ENCODE peak calls at places on chromosomes 12 and 14, in nine cellular contexts. C is fibroblast of pulmonary artery, J is GM12865, Q is prostate gland, L is mucosa of descending colon, Y is AG10803, T is adrenal gland, U is astrocyte of the spinal cord, F is pancreas. A is an unnamed sample.

GRCh38 chr14:64659366-64659765 is 44.9 kb upstream of the PLEKHG3 start:
- DNase-seq in C (no peak), J (no peak), Q (no peak), L (no peak), Y (peak), T (no peak), U (no peak), F (no peak), A (no peak)

GRCh38 chr12:6966351-6966750 is 4.1 kb downstream of the PHB2 start:
- DNase-seq in C (no peak), J (peak), Q (no peak), L (no peak), Y (no peak), T (no peak), U (no peak), F (no peak), A (no peak)

GRCh38 chr12:49400304-49400703 is 33.0 kb downstream of the SPATS2 start:
- DNase-seq in C (no peak), J (no peak), Q (no peak), L (no peak), Y (no peak), T (no peak), U (no peak), F (no peak), A (no peak)

GRCh38 chr12:14948672-14949071 is 10.3 kb upstream of the ERP27 start:
- DNase-seq in C (peak), J (peak), Q (no peak), L (no peak), Y (peak), T (peak), U (peak), F (peak), A (peak)

GRCh38 chr14:73887704-73888459 is 1.2 kb downstream of the ZNF410 start:
- DNase-seq in C (no peak), J (no peak), Q (no peak), L (no peak), Y (no peak), T (no peak), U (no peak), F (no peak), A (no peak)

GRCh38 chr14:20802341-20803084 is at the start of gene RNASE1:
- DNase-seq in C (peak), J (no peak), Q (no peak), L (no peak), Y (no peak), T (peak), U (no peak), F (peak), A (no peak)

GRCh38 chr12:116773276-116773731 is 35.2 kb downstream of the RNFT2 start:
- DNase-seq in C (no peak), J (no peak), Q (peak), L (no peak), Y (peak), T (no peak), U (no peak), F (no peak), A (peak)

GRCh38 chr12:132601171-132601883 is 9.1 kb downstream of the LRCOL1 start:
- DNase-seq in C (no peak), J (no peak), Q (no peak), L (peak), Y (no peak), T (no peak), U (no peak), F (no peak), A (no peak)

GRCh38 chr12:122111070-122111750 is 32.7 kb downstream of the MLXIP start:
- DNase-seq in C (no peak), J (no peak), Q (peak), L (no peak), Y (no peak), T (no peak), U (no peak), F (no peak), A (no peak)

GRCh38 chr12:57628280-57629191 is 4.5 kb downstream of the B4GALNT1 start:
- DNase-seq in C (no peak), J (no peak), Q (no peak), L (no peak), Y (no peak), T (no peak), U (no peak), F (no peak), A (no peak)

GRCh38 chr14:36852853-36853634 is 191.4 kb downstream of the PAX9 start:
- DNase-seq in C (peak), J (no peak), Q (no peak), L (peak), Y (peak), T (peak), U (no peak), F (no peak), A (peak)

GRCh38 chr12:117189725-117190209 is 503 bp downstream of the FBXO21 start:
- DNase-seq in C (peak), J (peak), Q (no peak), L (peak), Y (peak), T (peak), U (peak), F (peak), A (no peak)

GRCh38 chr14:30872602-30873001 is 1.8 kb upstream of the COCH start:
- DNase-seq in C (no peak), J (no peak), Q (no peak), L (no peak), Y (no peak), T (no peak), U (no peak), F (no peak), A (no peak)

GRCh38 chr12:6818246-6819006 is 3.2 kb upstream of the GPR162 start:
- DNase-seq in C (no peak), J (no peak), Q (no peak), L (no peak), Y (no peak), T (no peak), U (no peak), F (no peak), A (no peak)

GRCh38 chr14:31258427-31259039 is 50.9 kb upstream of the HECTD1 start:
- DNase-seq in C (no peak), J (no peak), Q (no peak), L (no peak), Y (no peak), T (no peak), U (no peak), F (no peak), A (no peak)

GRCh38 chr14:100728962-100729361 is 2.3 kb downstream of the DLK1 start:
- DNase-seq in C (no peak), J (no peak), Q (no peak), L (no peak), Y (no peak), T (no peak), U (no peak), F (no peak), A (no peak)

GRCh38 chr12:57621497-57622292 is 10.5 kb downstream of the ARHGEF25 start:
- DNase-seq in C (no peak), J (peak), Q (peak), L (no peak), Y (peak), T (peak), U (no peak), F (peak), A (no peak)

GRCh38 chr14:91094772-91095171 is 19.1 kb upstream of the DGLUCY start:
- DNase-seq in C (no peak), J (no peak), Q (no peak), L (no peak), Y (no peak), T (no peak), U (no peak), F (no peak), A (no peak)

GRCh38 chr14:101980251-101980650 is 15.9 kb downstream of the DYNC1H1 start:
- DNase-seq in C (no peak), J (no peak), Q (no peak), L (no peak), Y (no peak), T (no peak), U (no peak), F (no peak), A (no peak)

GRCh38 chr14:41859336-41859735 is 252.7 kb downstream of the LRFN5 start:
- DNase-seq in C (peak), J (no peak), Q (no peak), L (no peak), Y (no peak), T (no peak), U (no peak), F (no peak), A (no peak)

GRCh38 chr12:78703820-78704525 is 160.6 kb upstream of the SYT1 start:
- DNase-seq in C (peak), J (no peak), Q (no peak), L (no peak), Y (peak), T (no peak), U (peak), F (no peak), A (peak)

GRCh38 chr14:80872645-80873044 is 68.9 kb downstream of the CEP128 start:
- DNase-seq in C (no peak), J (no peak), Q (no peak), L (no peak), Y (no peak), T (no peak), U (no peak), F (no peak), A (no peak)

GRCh38 chr14:74472590-74472989 is 20.5 kb downstream of the NPC2 start:
- DNase-seq in C (no peak), J (no peak), Q (no peak), L (no peak), Y (no peak), T (no peak), U (no peak), F (no peak), A (no peak)

GRCh38 chr12:6277982-6278438 is 32.5 kb upstream of the PLEKHG6 start:
- DNase-seq in C (no peak), J (peak), Q (peak), L (peak), Y (no peak), T (peak), U (no peak), F (peak), A (no peak)

GRCh38 chr12:90888316-90888715 is 66.7 kb downstream of the CCER1 start:
- DNase-seq in C (peak), J (no peak), Q (no peak), L (no peak), Y (no peak), T (no peak), U (no peak), F (no peak), A (no peak)

GRCh38 chr12:2049604-2050540 is 2.9 kb upstream of the CACNA1C start:
- DNase-seq in C (no peak), J (no peak), Q (peak), L (no peak), Y (peak), T (no peak), U (no peak), F (no peak), A (no peak)

GRCh38 chr12:37733856-37734255 is 582.7 kb upstream of the ALG10B start:
- DNase-seq in C (no peak), J (no peak), Q (no peak), L (no peak), Y (no peak), T (no peak), U (no peak), F (no peak), A (no peak)

GRCh38 chr14:69493038-69493437 is 8.5 kb downstream of the PLEKHD1 start:
- DNase-seq in C (no peak), J (no peak), Q (no peak), L (no peak), Y (no peak), T (no peak), U (no peak), F (no peak), A (no peak)

GRCh38 chr14:69491226-69491625 is 6.7 kb downstream of the PLEKHD1 start:
- DNase-seq in C (no peak), J (no peak), Q (no peak), L (no peak), Y (no peak), T (no peak), U (no peak), F (no peak), A (no peak)

GRCh38 chr14:69489495-69489894 is 5.0 kb downstream of the PLEKHD1 start:
- DNase-seq in C (no peak), J (no peak), Q (no peak), L (no peak), Y (no peak), T (no peak), U (no peak), F (no peak), A (no peak)

GRCh38 chr14:69487771-69488170 is 3.2 kb downstream of the PLEKHD1 start:
- DNase-seq in C (no peak), J (no peak), Q (no peak), L (no peak), Y (no peak), T (no peak), U (no peak), F (no peak), A (no peak)

DNA sequence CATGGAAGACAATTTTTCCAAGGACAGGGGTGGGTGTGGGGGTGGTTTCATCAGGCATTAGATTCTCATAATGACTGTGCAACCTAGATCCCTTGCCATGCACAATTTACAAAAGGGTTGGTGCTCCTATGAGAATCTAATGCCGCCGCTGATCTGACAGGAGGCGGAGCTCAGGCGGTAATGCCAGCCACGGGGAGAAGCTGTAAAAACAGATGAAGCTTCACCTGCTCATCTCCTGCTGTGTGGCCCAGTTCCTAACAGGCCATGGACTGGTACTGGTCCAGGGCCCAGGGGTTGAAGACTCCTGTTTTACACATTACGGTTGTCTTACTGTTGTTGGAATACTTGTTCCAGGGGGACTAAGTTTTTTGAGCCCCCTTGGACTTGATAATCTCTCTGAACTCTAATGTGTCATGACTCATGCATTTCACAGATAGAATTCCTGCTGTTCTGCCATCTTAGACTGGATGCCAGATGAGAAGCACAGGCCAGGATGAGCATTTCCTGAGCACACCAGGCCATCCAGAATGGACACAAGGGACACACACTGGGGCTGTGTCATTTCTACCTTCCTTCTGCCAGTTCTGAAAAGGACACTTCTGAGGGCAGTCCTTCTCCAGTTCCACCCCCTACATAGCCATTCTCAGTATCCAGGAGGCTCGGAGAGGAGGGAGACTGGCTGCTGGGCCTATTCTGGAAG is 5.8 kb downstream of the PLEKHD1 start:
- DNase-seq in C (no peak), J (no peak), Q (no peak), L (no peak), Y (no peak), T (no peak), U (no peak), F (no peak), A (no peak)
- TF ChIP-seq CTCF in C (no peak), J (no peak), Q (no peak), L (no peak), Y (no peak), T (no peak), U (no peak), F (no peak), A (no peak)

DNA sequence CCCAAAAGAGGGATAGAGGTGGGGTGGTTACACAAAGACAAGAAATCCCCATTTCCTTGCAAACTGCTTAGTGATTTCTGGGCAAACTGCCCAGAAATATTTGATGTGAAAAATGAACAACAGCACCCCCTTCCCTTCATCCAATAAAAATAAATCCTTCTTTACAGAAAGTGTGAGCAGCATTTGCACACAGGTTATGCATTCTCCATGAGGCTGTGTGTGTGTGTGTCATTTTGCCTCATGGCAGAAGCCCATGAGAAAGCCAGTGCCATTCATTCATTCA is 17.2 kb upstream of the NRXN3 start:
- DNase-seq in C (peak), J (no peak), Q (no peak), L (no peak), Y (no peak), T (no peak), U (peak), F (no peak), A (no peak)
- TF ChIP-seq CTCF in C (no peak), J (no peak), Q (no peak), L (no peak), Y (no peak), T (no peak), U (no peak), F (no peak), A (no peak)

GRCh38 chr12:39675263-39675662 is 55.7 kb upstream of the ABCD2 start:
- DNase-seq in C (no peak), J (no peak), Q (no peak), L (no peak), Y (no peak), T (no peak), U (no peak), F (no peak), A (no peak)
- TF ChIP-seq CTCF in C (no peak), J (no peak), Q (no peak), L (no peak), Y (no peak), T (no peak), U (no peak), F (no peak), A (no peak)

GRCh38 chr14:89707086-89707485 is 247.4 kb downstream of the EFCAB11 start:
- DNase-seq in C (no peak), J (no peak), Q (no peak), L (no peak), Y (no peak), T (no peak), U (no peak), F (no peak), A (no peak)
- TF ChIP-seq CTCF in C (no peak), J (no peak), Q (no peak), L (no peak), Y (no peak), T (no peak), U (no peak), F (no peak), A (no peak)

DNA sequence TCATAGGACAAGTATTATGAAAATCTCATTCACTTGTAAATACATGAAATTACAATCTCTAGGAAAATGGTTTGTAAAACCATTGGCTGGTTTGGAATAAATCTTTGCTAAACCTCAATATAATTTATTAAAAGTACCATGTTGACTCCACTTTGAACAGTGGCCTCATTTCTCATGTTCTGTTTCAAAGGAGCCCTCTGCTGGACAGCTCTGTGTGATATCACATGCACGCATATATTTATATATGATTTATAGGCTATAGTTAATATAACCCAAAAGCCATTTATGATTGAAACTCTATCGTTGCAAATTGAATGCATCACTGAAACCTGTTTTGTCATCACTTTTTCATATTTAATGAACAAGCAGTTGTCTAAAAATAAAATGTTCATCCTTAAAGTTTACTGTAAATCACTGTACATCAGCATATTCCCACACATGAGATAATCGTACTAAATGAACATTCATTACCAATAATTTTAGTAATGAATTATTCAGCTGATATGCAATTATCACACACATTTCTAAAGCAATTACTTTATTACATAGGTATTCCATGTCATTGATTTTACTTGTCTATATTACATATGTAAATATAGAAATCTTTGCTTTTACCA is 493.8 kb downstream of the NPAS3 start:
- DNase-seq in C (peak), J (no peak), Q (no peak), L (no peak), Y (peak), T (peak), U (peak), F (no peak), A (peak)
- TF ChIP-seq CTCF in C (peak), J (no peak), Q (peak), L (no peak), Y (peak), T (peak), U (peak), F (peak), A (peak)

DNA sequence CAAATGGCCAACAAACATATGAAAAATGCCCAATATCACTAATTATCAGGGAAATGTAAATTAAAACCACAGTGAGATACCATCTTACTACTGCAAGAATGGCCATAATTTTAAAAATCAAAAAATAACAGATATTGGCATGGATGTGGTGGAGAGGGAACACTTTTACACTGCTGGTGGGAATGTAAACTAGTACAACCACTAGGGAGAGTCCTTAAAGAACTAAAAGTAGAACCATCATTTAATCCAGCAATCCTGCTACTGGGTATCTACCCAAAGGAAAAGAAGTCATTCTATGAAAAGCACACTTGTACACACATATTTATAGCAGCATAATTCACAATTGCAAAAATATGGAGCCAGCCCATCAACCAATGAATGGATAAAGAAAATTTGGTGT is 459.7 kb downstream of the GXYLT1 start:
- DNase-seq in C (no peak), J (no peak), Q (no peak), L (no peak), Y (peak), T (no peak), U (no peak), F (no peak), A (no peak)
- TF ChIP-seq CTCF in C (no peak), J (no peak), Q (peak), L (no peak), Y (peak), T (peak), U (no peak), F (no peak), A (no peak)

GRCh38 chr12:92829683-92830282 is 99.3 kb downstream of the EEA1 start:
- DNase-seq in C (no peak), J (no peak), Q (no peak), L (no peak), Y (no peak), T (no peak), U (no peak), F (no peak), A (no peak)
- TF ChIP-seq CTCF in C (no peak), J (no peak), Q (no peak), L (no peak), Y (no peak), T (no peak), U (no peak), F (no peak), A (no peak)

GRCh38 chr12:66552753-66553152 is 126.1 kb downstream of the GRIP1 start:
- DNase-seq in C (no peak), J (no peak), Q (no peak), L (no peak), Y (no peak), T (no peak), U (no peak), F (no peak), A (no peak)

GRCh38 chr12:66549050-66549389 is 129.9 kb downstream of the GRIP1 start:
- DNase-seq in C (no peak), J (no peak), Q (no peak), L (no peak), Y (no peak), T (no peak), U (no peak), F (no peak), A (no peak)

GRCh38 chr12:66550626-66551025 is 128.2 kb downstream of the GRIP1 start:
- DNase-seq in C (no peak), J (no peak), Q (no peak), L (no peak), Y (no peak), T (no peak), U (no peak), F (no peak), A (no peak)

GRCh38 chr12:66548338-66549049 is 130.4 kb downstream of the GRIP1 start:
- DNase-seq in C (peak), J (peak), Q (no peak), L (no peak), Y (no peak), T (no peak), U (no peak), F (no peak), A (no peak)
- TF ChIP-seq CTCF in C (peak), J (peak), Q (no peak), L (no peak), Y (peak), T (no peak), U (peak), F (no peak), A (no peak)

A was measured in AG09309.